ENCODE peak calls at places on chromosomes 12 and 14, in seven cellular contexts. M is stimulated activated CD4-positive, alpha-beta T cell treated with anti-CD3 and anti-CD28 coated beads, Interleukin-4, amount 100 ng/mL, for 48 hours; O is activated CD8-positive, alpha-beta memory T cell treated with anti-CD3 and anti-CD28 coated beads, Interleukin-2, amount 50 U/mL, for 48 hours; N is activated effector memory CD4-positive, alpha-beta T cell treated with Interleukin-2 at 50 U/mL for 16 hours; L is DMS 273 treated with DMSO at 0.1 percent for 48 hours; W is midbrain; C is fibroblast of the conjunctiva. F is an unnamed sample.

GRCh38 chr14:89957791-89958190 is 2.1 kb downstream of the TDP1 start:
- DNase-seq in M (no peak), C (no peak), N (no peak), O (no peak), W (no peak), L (no peak), F (no peak)

GRCh38 chr12:71744522-71745300 is 10.0 kb upstream of the RAB21 start:
- DNase-seq in C (no peak), N (no peak), M (no peak), L (no peak), O (no peak), W (no peak), F (no peak)

GRCh38 chr14:20302042-20302761 is 3.5 kb downstream of the TTC5 start:
- DNase-seq in C (no peak), O (no peak), W (no peak), L (no peak), N (no peak), M (no peak), F (no peak)

GRCh38 chr12:58781609-58782008 is 138.7 kb downstream of the LRIG3 start:
- DNase-seq in W (no peak), L (no peak), M (no peak), C (no peak), O (no peak), N (no peak), F (no peak)

GRCh38 chr12:52956987-52957386 is 8.1 kb downstream of the KRT18 start:
- DNase-seq in M (no peak), C (no peak), N (no peak), L (no peak), W (no peak), O (no peak), F (no peak)

GRCh38 chr12:87444039-87444438 is 585.2 kb downstream of the C12orf50 start:
- DNase-seq in W (no peak), L (no peak), N (no peak), M (no peak), O (no peak), C (no peak), F (no peak)

GRCh38 chr12:59977779-59978178 is 381.9 kb downstream of the SLC16A7 start:
- DNase-seq in C (no peak), L (no peak), O (no peak), W (no peak), M (no peak), N (no peak), F (no peak)

GRCh38 chr14:80602931-80603330 is 338.6 kb downstream of the CEP128 start:
- DNase-seq in N (no peak), L (no peak), W (peak), M (no peak), C (no peak), O (no peak), F (no peak)

GRCh38 chr12:15664491-15664890 is 124.7 kb downstream of the EPS8 start:
- DNase-seq in L (no peak), W (no peak), M (no peak), N (no peak), C (no peak), O (no peak), F (no peak)

GRCh38 chr14:71705460-71705859 is 226.8 kb upstream of the RGS6 start:
- DNase-seq in O (no peak), M (no peak), N (no peak), C (no peak), L (no peak), W (no peak), F (no peak)

GRCh38 chr14:103064436-103064835 is 7.1 kb upstream of the CDC42BPB start:
- DNase-seq in N (no peak), O (no peak), L (no peak), C (no peak), W (no peak), M (no peak), F (no peak)

GRCh38 chr12:3453947-3454675 is 36.9 kb upstream of the PRMT8 start:
- DNase-seq in L (no peak), N (no peak), M (no peak), W (no peak), C (peak), O (no peak), F (no peak)

GRCh38 chr12:108304633-108305032 is 34.5 kb downstream of the CMKLR1 start:
- DNase-seq in W (no peak), M (no peak), L (no peak), N (no peak), O (no peak), C (no peak), F (no peak)

GRCh38 chr12:57934804-57935203 is 6.6 kb upstream of the ATP23 start:
- DNase-seq in C (no peak), O (no peak), W (no peak), N (no peak), M (no peak), L (no peak), F (no peak)

GRCh38 chr12:57781241-57781640 is 1.3 kb upstream of the TSFM start:
- DNase-seq in W (no peak), L (no peak), M (no peak), N (no peak), C (no peak), O (no peak), F (no peak)

GRCh38 chr12:101697930-101698781 is 716 bp downstream of the CHPT1 start:
- DNase-seq in M (no peak), O (peak), N (peak), C (no peak), L (peak), W (peak), F (peak)

GRCh38 chr12:131120831-131121271 is 167.1 kb downstream of the ADGRD1 start:
- DNase-seq in L (no peak), M (no peak), N (no peak), W (no peak), O (peak), C (no peak), F (no peak)

GRCh38 chr12:93943766-93944165 is 204.6 kb upstream of the PLXNC1 start:
- DNase-seq in W (no peak), L (no peak), M (no peak), O (no peak), N (no peak), C (peak), F (no peak)

GRCh38 chr12:11707535-11707934 is 58.1 kb downstream of the ETV6 start:
- DNase-seq in C (no peak), O (no peak), M (no peak), W (no peak), L (no peak), N (no peak), F (no peak)

GRCh38 chr12:7107181-7108041 is 1.6 kb downstream of the C1RL start:
- DNase-seq in L (no peak), C (no peak), M (no peak), W (no peak), O (no peak), N (no peak), F (no peak)

GRCh38 chr12:102527256-102527720 is 46.9 kb upstream of the IGF1 start:
- DNase-seq in O (no peak), C (no peak), N (no peak), L (no peak), M (no peak), W (no peak), F (no peak)

GRCh38 chr14:56491299-56492285 is 88.0 kb upstream of the TMEM260 start:
- DNase-seq in C (peak), W (peak), L (peak), O (peak), M (no peak), N (no peak), F (no peak)

GRCh38 chr14:94345344-94346072 is 22.4 kb upstream of the SERPINA6 start:
- DNase-seq in W (no peak), C (peak), N (no peak), O (no peak), L (no peak), M (no peak), F (peak)

GRCh38 chr14:51157012-51157411 is 62.1 kb upstream of the TRIM9 start:
- DNase-seq in C (no peak), M (no peak), O (no peak), L (peak), W (no peak), N (no peak), F (no peak)

GRCh38 chr12:15982471-15982870 is 71.3 kb downstream of the DERA start:
- DNase-seq in L (peak), W (peak), O (no peak), M (no peak), N (no peak), C (peak), F (no peak)

GRCh38 chr12:52004042-52004648 is 2.6 kb upstream of the TAMALIN start:
- DNase-seq in W (peak), M (no peak), C (peak), O (no peak), N (no peak), L (no peak), F (no peak)

GRCh38 chr12:110639336-110640178 is 25.6 kb downstream of the TCTN1 start:
- DNase-seq in M (no peak), L (no peak), C (peak), O (no peak), N (no peak), W (peak), F (no peak)

GRCh38 chr14:104659764-104660523 is 29.5 kb upstream of the INF2 start:
- DNase-seq in L (no peak), N (no peak), O (no peak), W (no peak), C (no peak), M (no peak), F (no peak)

GRCh38 chr12:46562625-46563228 is 190.2 kb upstream of the SLC38A2 start:
- DNase-seq in O (no peak), C (peak), M (no peak), W (peak), L (no peak), N (no peak), F (no peak)

GRCh38 chr12:65823481-65824313 is 586 bp upstream of the HMGA2 start:
- DNase-seq in O (peak), N (no peak), C (no peak), M (no peak), W (no peak), L (no peak), F (peak)

GRCh38 chr14:34368115-34368970 is 93.7 kb downstream of the SPTSSA start:
- DNase-seq in N (no peak), W (no peak), L (no peak), O (no peak), C (peak), M (no peak), F (no peak)

GRCh38 chr14:69786628-69787027 is 10.4 kb downstream of the SLC10A1 start:
- DNase-seq in C (no peak), L (no peak), O (no peak), M (no peak), W (no peak), N (no peak), F (no peak)

GRCh38 chr14:34237098-34237497 is 224.9 kb downstream of the SPTSSA start:
- DNase-seq in M (no peak), C (no peak), W (no peak), N (no peak), L (no peak), O (no peak), F (no peak)

GRCh38 chr14:91138511-91139359 is 24.9 kb downstream of the DGLUCY start:
- DNase-seq in M (peak), L (no peak), O (no peak), N (peak), W (no peak), C (no peak), F (no peak)

GRCh38 chr12:53963434-53964314 is 9.0 kb downstream of the HOXC12 start:
- DNase-seq in W (no peak), C (no peak), N (no peak), L (no peak), O (no peak), M (no peak), F (no peak)

GRCh38 chr12:108638997-108639822 is 5.5 kb upstream of the SELPLG start:
- DNase-seq in O (no peak), W (peak), N (no peak), L (no peak), C (no peak), M (no peak), F (no peak)

GRCh38 chr14:92726135-92726932 is 22.1 kb downstream of the LGMN start:
- DNase-seq in L (no peak), O (no peak), N (peak), W (no peak), M (peak), C (peak), F (no peak)

GRCh38 chr12:131399000-131399399 is 311.9 kb upstream of the SFSWAP start:
- DNase-seq in L (no peak), N (no peak), O (no peak), M (no peak), C (no peak), W (no peak), F (no peak)

GRCh38 chr14:60968099-60968498 is 12.8 kb downstream of the TRMT5 start:
- DNase-seq in W (no peak), L (no peak), M (no peak), C (no peak), N (no peak), O (no peak), F (no peak)

GRCh38 chr14:57833304-57833703 is 32.6 kb downstream of the SLC35F4 start:
- DNase-seq in M (no peak), W (no peak), N (no peak), O (no peak), L (no peak), C (peak), F (no peak)